ENCODE peak calls at places on chromosomes 11 and 22, in eight cellular contexts. I is sigmoid colon, J is A549, V is heart left ventricle, T is GM12891, D is upper lobe of left lung, P is adrenal gland, H is stomach. C is an unnamed sample.

GRCh38 chr11:60657880-60658279 is 41.5 kb upstream of the MS4A8 start:
- DNase-seq in I (no peak), J (peak; percentile 16), V (no peak), T (no peak), D (no peak), P (no peak), H (peak; percentile 26), C (peak; percentile 47)

GRCh38 chr22:23117275-23117674 is 24.5 kb downstream of the RSPH14 start:
- DNase-seq in I (no peak), J (no peak), V (no peak), T (no peak), D (peak; percentile 41), P (no peak), H (no peak), C (no peak)

GRCh38 chr11:60970369-60970774 is 1.1 kb upstream of the CD6 start:
- DNase-seq in I (no peak), J (peak; percentile 38), V (peak; percentile 82), T (peak; percentile 58), D (peak; percentile 86), P (peak; percentile 42), H (peak; percentile 79), C (peak; percentile 62)

GRCh38 chr11:75160880-75161279 is 10.0 kb downstream of the SLCO2B1 start:
- DNase-seq in I (no peak), J (no peak), V (no peak), T (no peak), D (no peak), P (no peak), H (no peak), C (no peak)

GRCh38 chr11:64181506-64182411 is 4.2 kb upstream of the STIP1 start:
- DNase-seq in I (peak; percentile 98), J (peak; percentile 89), V (peak; percentile 93), T (peak; percentile 42), D (peak; percentile 88), P (peak; percentile 97), H (peak; percentile 93), C (peak; percentile 70)

GRCh38 chr11:44451706-44452105 is 113.8 kb upstream of the CD82 start:
- DNase-seq in I (no peak), J (no peak), V (no peak), T (no peak), D (no peak), P (no peak), H (no peak), C (no peak)

GRCh38 chr22:45553333-45554039 is 50.8 kb downstream of the FBLN1 start:
- DNase-seq in I (peak; percentile 90), J (peak; percentile 82), V (peak; percentile 86), T (peak; percentile 78), D (peak; percentile 79), P (peak; percentile 86), H (peak; percentile 68), C (peak; percentile 73)

GRCh38 chr11:117299351-117300300 is 8.5 kb downstream of the BACE1-AS start:
- DNase-seq in I (no peak), J (no peak), V (no peak), T (no peak), D (no peak), P (peak; percentile 20), H (no peak), C (peak; percentile 82)

GRCh38 chr22:43207386-43207785 is 20.5 kb upstream of the TTLL12 start:
- DNase-seq in I (no peak), J (no peak), V (peak; percentile 32), T (no peak), D (no peak), P (no peak), H (no peak), C (no peak)

GRCh38 chr22:37201066-37201820 is 11.0 kb downstream of the SSTR3 start:
- DNase-seq in I (peak; percentile 48), J (no peak), V (no peak), T (no peak), D (no peak), P (peak; percentile 10), H (no peak), C (no peak)

GRCh38 chr11:62147545-62147944 is 23.7 kb downstream of the INCENP start:
- DNase-seq in I (no peak), J (no peak), V (no peak), T (no peak), D (no peak), P (no peak), H (peak; percentile 14), C (no peak)

GRCh38 chr22:44037519-44038370 is 13.6 kb downstream of the PARVB start:
- DNase-seq in I (peak; percentile 85), J (peak; percentile 84), V (no peak), T (no peak), D (no peak), P (peak; percentile 90), H (no peak), C (no peak)

DNA sequence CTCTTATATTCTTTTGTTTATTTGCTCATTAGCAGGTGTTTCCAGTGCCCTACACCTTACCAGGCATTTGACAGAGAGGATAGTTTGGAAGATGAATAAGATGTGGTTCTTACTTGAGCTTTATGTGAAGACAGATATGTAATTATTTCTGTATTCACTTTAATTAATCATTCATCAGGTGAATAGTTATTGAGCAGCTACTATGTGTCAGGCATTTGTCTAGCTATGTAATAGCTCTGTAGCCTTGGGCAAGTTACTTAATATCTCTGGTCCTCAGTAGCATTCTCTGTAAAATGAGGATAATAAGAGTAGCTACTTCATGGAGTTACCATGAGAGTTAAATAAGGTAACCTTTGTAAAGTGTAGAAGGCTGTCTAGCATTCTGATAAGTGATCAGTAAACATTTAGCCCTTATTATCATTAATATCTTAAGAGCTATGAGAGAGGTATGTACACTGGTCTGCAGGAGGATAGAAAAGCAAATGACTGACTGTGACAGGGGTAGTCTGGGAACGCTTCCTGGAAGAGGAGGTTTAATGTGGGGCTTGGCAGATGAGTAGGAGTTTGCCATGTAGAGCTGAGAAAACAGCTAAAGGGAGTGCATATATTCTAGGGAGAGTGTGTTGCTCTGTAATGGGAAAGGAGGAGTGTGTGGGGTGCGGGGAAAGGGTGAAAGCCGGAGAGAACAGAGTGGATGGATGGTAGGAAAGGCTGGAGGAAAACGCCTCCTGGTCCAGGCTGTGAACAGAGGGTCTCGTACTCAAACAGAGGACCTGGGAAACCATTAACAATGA is 56.1 kb downstream of the MICAL2 start:
- DNase-seq in I (no peak), J (no peak), V (no peak), T (no peak), D (no peak), P (no peak), H (no peak), C (no peak)
- TF ChIP-seq POLR2A in I (no peak), J (no peak), V (no peak), T (no peak), D (no peak), P (no peak), H (no peak), C (no peak)

DNA sequence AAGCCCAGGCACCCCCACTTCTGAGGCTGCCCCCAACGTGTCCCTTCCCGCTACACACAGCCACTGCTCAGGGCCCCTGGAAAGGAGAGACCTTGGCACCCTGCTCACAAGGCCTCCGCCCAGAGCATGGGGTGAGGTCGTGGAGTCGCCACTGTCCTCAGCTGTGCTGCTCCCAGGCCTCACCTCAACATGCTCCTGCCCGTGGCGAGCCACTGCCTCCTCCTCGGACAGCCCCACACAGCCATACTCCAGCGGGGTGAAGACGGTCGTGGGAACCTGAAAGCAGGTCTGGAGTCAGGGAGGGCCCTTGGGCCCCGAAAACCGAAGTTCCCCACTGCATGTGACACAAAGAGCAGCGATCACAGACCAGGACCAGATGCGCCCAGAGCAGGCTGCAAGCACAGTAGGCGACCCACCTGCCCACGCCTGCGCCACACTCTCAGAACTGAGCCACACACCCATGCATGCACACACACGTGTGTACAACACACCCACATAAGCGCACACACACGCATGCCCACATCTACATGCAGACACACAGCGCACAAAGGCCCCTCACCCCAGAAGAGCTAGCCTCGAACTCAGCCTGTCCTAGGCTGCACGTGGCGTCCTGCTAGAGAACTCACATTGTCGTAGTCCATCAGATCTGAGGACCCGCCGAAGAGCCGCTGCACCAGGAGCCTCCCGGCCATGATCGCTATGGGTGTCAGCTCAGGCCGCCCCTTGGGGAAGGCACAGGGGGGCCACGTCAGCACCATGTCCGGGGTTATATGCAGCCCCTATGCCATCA is 25.5 kb upstream of the GNB1L start:
- DNase-seq in I (peak; percentile 56), J (no peak), V (peak; percentile 55), T (peak; percentile 19), D (peak; percentile 56), P (no peak), H (no peak), C (peak; percentile 42)
- TF ChIP-seq POLR2A in I (no peak), J (no peak), V (no peak), T (no peak), D (no peak), P (no peak), H (no peak), C (no peak)

GRCh38 chr11:46236918-46237247 is 40.6 kb upstream of the CREB3L1 start:
- DNase-seq in I (no peak), J (no peak), V (no peak), T (no peak), D (no peak), P (no peak), H (no peak), C (no peak)

GRCh38 chr11:46239801-46240061 is 37.7 kb upstream of the CREB3L1 start:
- DNase-seq in I (no peak), J (no peak), V (no peak), T (no peak), D (no peak), P (no peak), H (no peak), C (no peak)

GRCh38 chr11:46237248-46238077 is 40.0 kb upstream of the CREB3L1 start:
- DNase-seq in I (peak; percentile 84), J (peak; percentile 90), V (peak; percentile 86), T (peak; percentile 48), D (peak; percentile 92), P (peak; percentile 91), H (peak; percentile 42), C (peak; percentile 73)

GRCh38 chr11:46238967-46239800 is 38.3 kb upstream of the CREB3L1 start:
- DNase-seq in I (peak; percentile 94), J (peak; percentile 85), V (peak; percentile 95), T (peak; percentile 83), D (peak; percentile 97), P (peak; percentile 86), H (peak; percentile 85), C (peak; percentile 87)

DNA sequence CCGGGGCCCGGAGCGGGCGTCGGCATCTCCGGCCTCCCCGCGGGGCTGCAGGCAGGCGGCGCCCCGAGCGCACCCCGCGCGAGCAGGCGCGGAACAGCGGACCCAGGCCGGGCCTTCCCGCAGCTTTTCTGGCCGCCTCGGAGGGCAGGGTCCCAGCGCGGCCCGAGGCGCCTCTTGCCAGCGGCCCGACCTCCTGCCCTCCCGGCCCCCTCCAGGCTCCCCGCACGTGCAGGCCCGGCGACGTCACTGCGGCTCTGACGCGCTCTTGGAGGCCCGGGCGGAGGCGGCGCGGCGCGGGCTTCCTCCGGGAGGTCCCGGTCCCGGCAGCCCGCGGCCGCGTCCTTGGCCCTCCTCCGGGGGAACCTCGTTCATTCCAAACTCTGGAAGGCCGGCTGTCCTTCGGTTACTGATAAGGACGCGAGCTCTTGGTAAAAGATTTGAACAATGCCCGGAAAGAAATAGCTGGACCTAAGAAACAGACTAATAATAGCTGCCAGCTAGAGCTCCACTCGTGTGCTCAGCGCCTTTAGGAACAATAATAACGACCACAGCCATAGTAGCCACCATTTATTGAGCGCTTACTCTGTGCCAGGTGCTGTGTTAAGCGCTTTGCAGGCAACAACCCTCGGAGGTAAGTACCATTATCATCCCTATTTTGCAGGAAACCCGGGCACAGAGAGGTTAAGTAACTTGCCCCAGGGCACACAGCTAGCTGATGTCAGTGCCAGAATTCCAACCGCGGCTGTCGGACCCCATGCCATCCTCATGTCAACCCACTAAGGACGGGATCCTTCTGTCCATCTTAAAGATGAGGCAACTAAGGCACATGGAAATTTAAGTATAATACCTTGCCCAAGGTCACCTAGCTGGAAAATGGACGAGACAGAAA is 39.1 kb upstream of the CREB3L1 start:
- DNase-seq in I (peak; percentile 89), J (peak; percentile 77), V (peak; percentile 90), T (peak; percentile 51), D (peak; percentile 95), P (peak; percentile 85), H (peak; percentile 74), C (peak; percentile 87)
- TF ChIP-seq POLR2A in I (no peak), J (no peak), V (no peak), T (no peak), D (peak; percentile 18), P (no peak), H (no peak), C (no peak)

GRCh38 chr22:50542416-50542927 is 3.2 kb upstream of the KLHDC7B start:
- DNase-seq in I (no peak), J (no peak), V (no peak), T (no peak), D (no peak), P (peak; percentile 55), H (no peak), C (no peak)
- TF ChIP-seq POLR2A in I (no peak), J (no peak), V (no peak), T (peak; percentile 15), D (no peak), P (no peak), H (no peak), C (peak; percentile 35)

C was measured in right lobe of liver.